ENCODE peak calls at places on chromosome 5, in six cellular contexts. W, G, H, U, Y and R are unnamed samples.

GRCh38 chr5:133121080-133121479 is 69.3 kb downstream of the HSPA4 start:
- DNase-seq in W (no peak), G (no peak), H (no peak), U (no peak), Y (no peak), R (no peak)

GRCh38 chr5:75020016-75020656 is 32.2 kb downstream of the GCNT4 start:
- DNase-seq in W (no peak), G (no peak), H (peak), U (no peak), Y (no peak), R (no peak)

GRCh38 chr5:134083517-134083916 is 31.0 kb upstream of the TCF7 start:
- DNase-seq in W (no peak), G (no peak), H (no peak), U (no peak), Y (no peak), R (no peak)

GRCh38 chr5:68460147-68460760 is 244.7 kb downstream of the PIK3R1 start:
- DNase-seq in W (peak), G (peak), H (peak), U (no peak), Y (no peak), R (no peak)

GRCh38 chr5:73740274-73740790 is 114.3 kb downstream of the ARHGEF28 start:
- DNase-seq in W (no peak), G (no peak), H (no peak), U (no peak), Y (no peak), R (no peak)

GRCh38 chr5:42840279-42840678 is 28.6 kb upstream of the SELENOP start:
- DNase-seq in W (no peak), G (no peak), H (peak), U (no peak), Y (no peak), R (no peak)

GRCh38 chr5:134468921-134469400 is 56.5 kb upstream of the JADE2 start:
- DNase-seq in W (no peak), G (no peak), H (no peak), U (no peak), Y (no peak), R (no peak)

GRCh38 chr5:175520321-175520720 is 42.0 kb downstream of the SFXN1 start:
- DNase-seq in W (no peak), G (no peak), H (no peak), U (no peak), Y (no peak), R (no peak)

GRCh38 chr5:122306461-122306860 is 5.6 kb upstream of the SNCAIP start:
- DNase-seq in W (no peak), G (no peak), H (no peak), U (no peak), Y (no peak), R (no peak)

GRCh38 chr5:155514105-155514563 is 500.6 kb downstream of the KIF4B start:
- DNase-seq in W (no peak), G (no peak), H (peak), U (no peak), Y (no peak), R (no peak)

DNA sequence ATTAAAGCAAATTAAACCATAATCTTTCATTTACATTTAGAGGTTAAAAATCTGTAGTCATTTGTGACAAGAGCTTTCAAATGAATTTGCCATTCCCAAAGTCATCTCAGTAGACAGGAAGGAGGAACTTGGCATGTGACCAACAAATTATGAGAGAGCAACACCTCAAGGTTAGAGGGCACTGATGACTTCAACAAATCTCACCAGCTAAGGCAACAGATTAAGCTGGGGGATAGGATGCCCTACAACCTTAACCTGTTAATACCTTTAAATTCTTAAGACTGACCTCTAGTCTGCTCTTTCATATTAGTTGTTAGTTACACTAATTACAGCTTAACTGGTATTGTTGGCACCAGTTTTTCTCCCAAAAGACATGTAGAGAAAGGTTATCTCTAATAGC is 18.4 kb downstream of the POU5F2 start:
- DNase-seq in W (no peak), G (no peak), H (no peak), U (no peak), Y (no peak), R (no peak)
- TF ChIP-seq TAF1 in W (no peak), G (no peak), H (no peak), U (no peak), Y (no peak), R (no peak)

GRCh38 chr5:173855162-173855994 is 32.8 kb upstream of the CPEB4 start:
- DNase-seq in W (peak), G (no peak), H (no peak), U (no peak), Y (no peak), R (no peak)

GRCh38 chr5:173851595-173852248 is 36.4 kb upstream of the CPEB4 start:
- DNase-seq in W (peak), G (no peak), H (no peak), U (no peak), Y (no peak), R (no peak)

GRCh38 chr5:173852790-173853350 is 35.3 kb upstream of the CPEB4 start:
- DNase-seq in W (no peak), G (no peak), H (no peak), U (no peak), Y (no peak), R (no peak)

GRCh38 chr5:173855995-173856656 is 32.0 kb upstream of the CPEB4 start:
- DNase-seq in W (no peak), G (no peak), H (no peak), U (no peak), Y (no peak), R (no peak)

DNA sequence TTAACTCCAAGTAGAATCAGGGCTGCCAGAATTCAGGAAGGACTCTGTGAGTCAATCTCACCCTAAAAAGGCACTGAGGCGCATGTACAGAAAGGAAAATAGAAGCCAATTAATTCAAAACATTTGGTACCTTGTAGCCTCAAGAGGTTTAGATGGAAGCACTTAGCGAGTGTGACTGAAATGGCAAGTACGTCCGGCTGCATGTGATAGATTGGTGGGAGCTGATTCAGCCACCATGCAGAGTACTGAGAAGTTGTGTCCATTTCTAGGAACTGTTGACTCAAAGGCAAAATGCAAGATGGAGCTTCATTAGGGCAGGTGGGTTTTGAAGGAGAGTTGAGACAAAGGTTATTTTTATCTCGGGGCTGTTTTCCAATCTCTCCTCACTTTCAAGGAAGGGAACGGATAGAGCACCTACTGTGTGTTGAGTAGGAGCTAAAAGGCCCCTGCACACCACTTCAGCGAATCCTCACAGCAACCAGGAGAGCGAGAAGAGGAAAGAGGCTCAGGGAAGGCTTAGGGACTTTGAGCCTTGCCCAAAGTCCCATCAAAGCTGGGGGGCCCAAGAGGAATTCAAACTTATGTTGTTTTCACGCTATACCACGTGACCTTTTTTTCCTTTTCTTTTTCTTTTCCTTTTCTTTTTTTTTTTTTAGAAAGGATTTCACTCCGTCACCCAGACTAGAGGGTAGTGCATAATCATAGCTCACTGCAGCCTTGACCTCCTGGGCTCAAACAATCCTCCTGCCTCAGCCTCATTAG is 34.6 kb upstream of the CPEB4 start:
- DNase-seq in W (peak), G (no peak), H (no peak), U (no peak), Y (no peak), R (no peak)
- TF ChIP-seq POLR2A in W (peak), G (no peak), H (no peak), U (no peak), Y (no peak), R (no peak)

GRCh38 chr5:62372600-62372999 is 31.1 kb downstream of the DIMT1 start:
- DNase-seq in W (no peak), G (no peak), H (no peak), U (no peak), Y (no peak), R (no peak)

GRCh38 chr5:62373382-62373781 is 30.3 kb downstream of the DIMT1 start:
- DNase-seq in W (no peak), G (no peak), H (no peak), U (no peak), Y (no peak), R (no peak)

GRCh38 chr5:62374090-62374489 is 29.6 kb downstream of the DIMT1 start:
- DNase-seq in W (no peak), G (no peak), H (no peak), U (no peak), Y (no peak), R (no peak)

GRCh38 chr5:62369039-62369438 is 34.7 kb downstream of the DIMT1 start:
- DNase-seq in W (no peak), G (no peak), H (no peak), U (no peak), Y (no peak), R (no peak)

DNA sequence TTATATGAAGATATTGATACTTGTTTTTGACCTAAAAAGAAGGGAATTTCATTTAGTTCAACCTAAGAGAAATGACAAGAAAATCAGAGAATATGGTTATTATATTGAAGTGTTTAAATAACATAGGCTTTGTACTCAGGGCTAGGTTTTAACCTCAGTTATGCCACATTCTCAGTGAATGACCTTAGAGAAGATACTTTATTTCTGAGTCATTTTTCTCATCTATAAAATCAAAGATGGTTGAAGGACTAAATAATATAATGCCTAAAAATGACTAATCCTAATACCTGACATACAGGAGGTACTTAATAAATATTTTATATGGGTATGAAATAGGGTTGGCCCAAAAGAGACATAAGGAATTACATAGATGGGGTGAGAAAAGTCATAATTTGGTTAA is 32.3 kb downstream of the DIMT1 start:
- DNase-seq in W (no peak), G (no peak), H (no peak), U (no peak), Y (no peak), R (no peak)
- TF ChIP-seq TAF1 in W (no peak), G (no peak), H (no peak), U (no peak), Y (no peak), R (no peak)

DNA sequence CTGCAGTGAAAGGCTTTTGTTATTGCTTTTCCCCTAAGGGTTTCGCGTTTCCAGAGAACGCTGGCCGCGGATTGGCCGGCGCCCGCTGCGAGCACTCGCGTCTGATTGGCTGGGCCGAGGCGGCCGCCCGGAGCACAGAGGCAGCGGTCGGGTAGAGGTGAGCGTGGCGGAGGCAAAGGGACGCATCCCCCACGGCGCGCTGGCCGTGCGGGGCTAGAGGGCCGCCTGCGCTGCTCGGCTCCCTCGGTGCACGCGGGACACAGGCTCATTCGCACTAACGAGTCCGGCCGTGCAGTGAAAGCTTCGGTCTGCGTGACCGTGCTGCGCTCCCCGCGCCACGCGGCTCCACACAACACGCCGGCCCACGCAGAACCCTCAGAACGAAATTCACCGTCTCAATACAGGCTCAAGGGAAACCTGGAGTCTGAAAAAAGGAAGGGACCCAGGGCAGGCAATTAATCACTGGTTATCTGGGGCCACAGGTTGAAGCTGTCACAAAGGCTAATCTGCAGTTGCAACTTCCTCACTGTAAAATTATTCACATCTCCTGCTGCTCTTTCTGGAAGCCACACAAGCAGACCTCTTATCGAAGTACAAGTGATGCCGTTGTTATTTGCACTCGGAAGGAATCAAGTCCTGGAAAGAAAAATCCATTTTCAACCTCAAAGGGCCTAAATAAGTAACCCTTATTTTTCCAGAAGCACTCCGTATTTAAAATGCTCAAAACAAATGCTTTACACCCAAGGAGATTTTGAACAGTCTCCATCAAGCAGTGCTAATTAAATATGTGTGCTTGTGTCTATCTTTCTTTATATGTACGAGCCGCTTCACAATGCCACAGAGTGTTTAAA is 94.6 kb downstream of the ZNF608 start:
- DNase-seq in W (peak), G (peak), H (peak), U (no peak), Y (no peak), R (peak)
- TF ChIP-seq POLR2A in W (peak), G (no peak), H (peak), U (peak), Y (peak), R (peak)

GRCh38 chr5:157961828-157962390 is 103.0 kb upstream of the CLINT1 start:
- DNase-seq in W (no peak), G (no peak), H (no peak), U (no peak), Y (no peak), R (no peak)
- TF ChIP-seq TAF1 in W (no peak), G (no peak), H (no peak), U (no peak), Y (no peak), R (no peak)

DNA sequence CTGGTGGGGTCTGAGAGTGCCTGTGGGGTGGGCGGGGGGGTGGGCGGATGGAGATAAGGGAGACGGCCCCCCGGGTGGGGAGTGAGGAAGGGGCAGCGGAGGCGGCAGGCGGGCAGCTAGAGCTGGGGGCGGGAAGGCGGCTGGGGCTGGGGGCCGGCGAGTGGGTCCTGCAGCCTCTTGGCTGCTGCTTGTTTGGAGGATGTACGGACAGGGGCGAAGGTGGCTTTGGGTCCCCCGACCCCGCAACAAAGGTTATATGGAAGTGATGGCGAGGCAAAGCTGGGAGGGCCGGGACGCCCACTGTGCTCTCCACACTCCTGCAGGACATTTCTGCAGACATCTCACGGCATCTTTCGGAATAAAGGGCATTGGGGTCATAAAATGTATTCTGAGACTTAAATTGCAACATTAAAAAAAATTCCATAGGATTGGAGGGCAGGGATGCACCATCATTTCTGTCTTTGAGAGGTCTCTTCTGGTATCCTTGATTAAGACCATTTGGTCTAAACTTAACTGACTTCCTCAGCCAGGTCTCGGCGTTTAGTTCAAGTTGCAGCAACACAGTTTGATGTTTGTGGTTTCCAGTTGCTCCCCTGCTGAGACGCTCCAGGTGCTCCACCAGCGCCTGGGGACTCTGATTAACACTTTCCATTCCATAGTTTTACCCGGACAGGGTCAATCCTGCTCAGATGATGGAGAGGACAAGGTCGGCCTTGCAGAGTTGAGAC is 101.5 kb upstream of the SSBP2 start:
- DNase-seq in W (peak), G (no peak), H (no peak), U (no peak), Y (no peak), R (peak)
- TF ChIP-seq POLR2A in W (peak), G (no peak), H (no peak), U (no peak), Y (no peak), R (no peak)

GRCh38 chr5:14144586-14145355 is 1.6 kb downstream of the TRIO start:
- DNase-seq in W (no peak), G (peak), H (no peak), U (no peak), Y (peak), R (peak)
- TF ChIP-seq TAF1 in W (no peak), G (no peak), H (no peak), U (no peak), Y (peak), R (peak)